ENCODE peak calls at places on chromosomes 3 and 15, in four cellular contexts. N is Peyer's patch, S is pancreas, I is ovary. F is an unnamed sample.
A peak's percentile ranks its signal among the peaks of the same experiment; 100 is the strongest.

GRCh38 chr15:48486228-48486627 is 155.0 kb downstream of the DUT start:
- DNase-seq in N (no peak), S (no peak), I (no peak), F (no peak)

GRCh38 chr15:36415643-36416042 is 163.8 kb upstream of the CDIN1 start:
- DNase-seq in N (no peak), S (no peak), I (no peak), F (no peak)

GRCh38 chr3:100027321-100027720 is 87.0 kb downstream of the FILIP1L start:
- DNase-seq in N (no peak), S (no peak), I (no peak), F (no peak)

GRCh38 chr15:41993447-41994170 is 21.3 kb upstream of the EHD4 start:
- DNase-seq in N (no peak), S (no peak), I (peak; percentile 17), F (no peak)

GRCh38 chr3:128012050-128012449 is 40.2 kb upstream of the SEC61A1 start:
- DNase-seq in N (no peak), S (no peak), I (no peak), F (no peak)

GRCh38 chr3:32371466-32372212 is 20.0 kb upstream of the CMTM7 start:
- DNase-seq in N (no peak), S (no peak), I (no peak), F (no peak)

GRCh38 chr3:197124713-197125112 is 95.1 kb upstream of the MELTF start:
- DNase-seq in N (no peak), S (no peak), I (no peak), F (no peak)

GRCh38 chr3:111917300-111917699 is 58.2 kb downstream of the PHLDB2 start:
- DNase-seq in N (no peak), S (no peak), I (no peak), F (no peak)

GRCh38 chr15:98347001-98347400 is 301.3 kb upstream of the IGF1R start:
- DNase-seq in N (no peak), S (no peak), I (no peak), F (no peak)

DNA sequence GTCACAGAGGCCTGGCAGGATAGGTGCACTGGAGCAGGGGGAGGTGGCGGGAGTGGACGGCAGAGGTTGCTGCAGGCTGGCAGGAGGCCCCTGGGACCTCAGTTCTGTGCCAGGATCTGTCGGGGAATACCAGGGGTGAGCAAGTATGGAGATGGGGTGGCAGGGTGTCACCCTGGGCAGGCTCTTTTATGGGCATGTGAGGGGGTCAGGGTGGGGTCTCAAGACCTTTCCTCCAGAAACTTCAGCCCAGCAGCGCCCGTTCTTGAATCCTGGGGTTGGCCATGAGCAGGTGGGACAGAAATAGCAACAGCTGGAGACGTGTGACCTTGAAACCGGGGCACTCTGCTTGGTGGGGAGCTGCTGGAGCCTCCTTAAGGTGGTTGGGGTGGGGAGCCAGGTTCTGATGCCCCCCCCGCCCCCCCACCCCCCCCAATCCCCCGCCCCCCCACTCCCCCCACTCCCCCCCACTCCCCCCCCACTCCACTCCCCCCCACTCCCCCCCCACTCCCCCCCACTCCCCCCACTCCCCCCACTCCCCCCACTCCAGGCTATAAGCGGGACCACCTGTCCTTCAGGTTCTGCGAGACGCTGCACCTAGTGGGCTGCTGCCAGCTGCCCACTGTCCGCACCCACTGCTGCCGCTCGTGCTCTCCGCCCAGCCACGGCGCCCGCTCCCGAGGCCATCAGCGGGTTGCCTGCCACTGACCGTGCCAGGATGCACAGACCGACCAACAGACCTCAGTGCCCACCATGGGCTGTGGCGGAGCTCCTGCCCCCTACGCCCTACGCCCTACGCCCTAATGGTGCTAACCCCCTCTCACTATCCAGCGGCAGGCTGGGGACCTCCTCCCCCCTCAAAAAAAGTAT is 84.9 kb downstream of the TBC1D2B start:
- DNase-seq in N (no peak), S (no peak), I (peak; percentile 58), F (no peak)
- H3K4me1 ChIP-seq in N (peaks cover 45% of the 10 kb centered on the region), S (peaks cover 30% of the 10 kb centered on the region), I (peaks cover 51% of the 10 kb centered on the region), F (no peaks in the 10 kb centered on the region)

GRCh38 chr3:12620729-12621128 is 43.2 kb downstream of the RAF1 start:
- DNase-seq in N (no peak), S (no peak), I (no peak), F (no peak)
- H3K4me1 ChIP-seq in N (peaks cover 25% of the 10 kb centered on the region), S (peaks cover 2% of the 10 kb centered on the region), I (peaks cover 1% of the 10 kb centered on the region), F (peaks cover 13% of the 10 kb centered on the region)

GRCh38 chr15:89408512-89409183 is 74.0 kb upstream of the POLG start:
- DNase-seq in N (no peak), S (no peak), I (no peak), F (no peak)
- H3K4me1 ChIP-seq in N (peaks cover 43% of the 10 kb centered on the region), S (peaks cover 17% of the 10 kb centered on the region), I (no peaks in the 10 kb centered on the region), F (no peaks in the 10 kb centered on the region)

GRCh38 chr3:14432996-14433572 is 30.7 kb downstream of the SLC6A6 start:
- DNase-seq in N (no peak), S (no peak), I (no peak), F (no peak)
- H3K4me1 ChIP-seq in N (peaks cover 93% of the 10 kb centered on the region), S (peaks cover 17% of the 10 kb centered on the region), I (peaks cover 30% of the 10 kb centered on the region), F (peaks cover 18% of the 10 kb centered on the region)